ENCODE peak calls at places on chromosomes 6 and 20, in eight cellular contexts. One of them, this sample, is unnamed.

GRCh38 chr20:51095755-51096509 is 73.0 kb upstream of the KCNG1 start:
- DNase-seq in left ventricle myocardium inferior: no peak
- DNase-seq in left lung: no peak
- DNase-seq in sigmoid colon: no peak
- DNase-seq in prostate gland: no peak
- DNase-seq in spleen: peak; percentile 12
- DNase-seq in cardiac muscle cell: no peak
- DNase-seq in astrocyte: peak; percentile 6
- DNase-seq in this sample: no peak

GRCh38 chr6:38776515-38776914 is 61.4 kb downstream of the DNAH8 start:
- DNase-seq in left ventricle myocardium inferior: no peak
- DNase-seq in left lung: no peak
- DNase-seq in sigmoid colon: no peak
- DNase-seq in prostate gland: no peak
- DNase-seq in spleen: no peak
- DNase-seq in cardiac muscle cell: no peak
- DNase-seq in astrocyte: peak; percentile 30
- DNase-seq in this sample: no peak

GRCh38 chr20:37885593-37886507 is 17.1 kb upstream of the VSTM2L start:
- DNase-seq in left ventricle myocardium inferior: no peak
- DNase-seq in left lung: no peak
- DNase-seq in sigmoid colon: no peak
- DNase-seq in prostate gland: no peak
- DNase-seq in spleen: no peak
- DNase-seq in cardiac muscle cell: no peak
- DNase-seq in astrocyte: no peak
- DNase-seq in this sample: no peak

GRCh38 chr6:149150999-149151398 is 166.5 kb upstream of the TAB2 start:
- DNase-seq in left ventricle myocardium inferior: no peak
- DNase-seq in left lung: no peak
- DNase-seq in sigmoid colon: no peak
- DNase-seq in prostate gland: no peak
- DNase-seq in spleen: no peak
- DNase-seq in cardiac muscle cell: no peak
- DNase-seq in astrocyte: no peak
- DNase-seq in this sample: no peak

GRCh38 chr20:44969320-44969879 is 3.1 kb downstream of the STK4 start:
- DNase-seq in left ventricle myocardium inferior: no peak
- DNase-seq in left lung: no peak
- DNase-seq in sigmoid colon: no peak
- DNase-seq in prostate gland: no peak
- DNase-seq in spleen: no peak
- DNase-seq in cardiac muscle cell: no peak
- DNase-seq in astrocyte: no peak
- DNase-seq in this sample: no peak

GRCh38 chr6:35461270-35461669 is 6.9 kb upstream of the RPL10A start:
- DNase-seq in left ventricle myocardium inferior: no peak
- DNase-seq in left lung: no peak
- DNase-seq in sigmoid colon: no peak
- DNase-seq in prostate gland: peak; percentile 53
- DNase-seq in spleen: no peak
- DNase-seq in cardiac muscle cell: no peak
- DNase-seq in astrocyte: no peak
- DNase-seq in this sample: no peak

GRCh38 chr6:29943053-29943966 is 978 bp downstream of the HLA-A start:
- DNase-seq in left ventricle myocardium inferior: no peak
- DNase-seq in left lung: no peak
- DNase-seq in sigmoid colon: peak; percentile 77
- DNase-seq in prostate gland: no peak
- DNase-seq in spleen: peak; percentile 84
- DNase-seq in cardiac muscle cell: no peak
- DNase-seq in astrocyte: no peak
- DNase-seq in this sample: no peak

GRCh38 chr6:13445005-13445743 is 42.2 kb downstream of the GFOD1 start:
- DNase-seq in left ventricle myocardium inferior: peak; percentile 65
- DNase-seq in left lung: no peak
- DNase-seq in sigmoid colon: peak; percentile 91
- DNase-seq in prostate gland: peak; percentile 72
- DNase-seq in spleen: peak; percentile 86
- DNase-seq in cardiac muscle cell: peak; percentile 79
- DNase-seq in astrocyte: peak; percentile 26
- DNase-seq in this sample: no peak

GRCh38 chr6:89369009-89369408 is 16.5 kb upstream of the UBE2J1 start:
- DNase-seq in left ventricle myocardium inferior: peak; percentile 59
- DNase-seq in left lung: peak; percentile 43
- DNase-seq in sigmoid colon: peak; percentile 80
- DNase-seq in prostate gland: peak; percentile 74
- DNase-seq in spleen: no peak
- DNase-seq in cardiac muscle cell: peak; percentile 65
- DNase-seq in astrocyte: peak; percentile 42
- DNase-seq in this sample: no peak

GRCh38 chr6:85287158-85287557 is 162.7 kb upstream of the NT5E start:
- DNase-seq in left ventricle myocardium inferior: no peak
- DNase-seq in left lung: no peak
- DNase-seq in sigmoid colon: no peak
- DNase-seq in prostate gland: no peak
- DNase-seq in spleen: no peak
- DNase-seq in cardiac muscle cell: no peak
- DNase-seq in astrocyte: no peak
- DNase-seq in this sample: no peak

GRCh38 chr6:99330159-99330558 is 19.3 kb downstream of the FAXC start:
- DNase-seq in left ventricle myocardium inferior: no peak
- DNase-seq in left lung: peak; percentile 37
- DNase-seq in sigmoid colon: no peak
- DNase-seq in prostate gland: peak; percentile 51
- DNase-seq in spleen: no peak
- DNase-seq in cardiac muscle cell: peak; percentile 73
- DNase-seq in astrocyte: peak; percentile 41
- DNase-seq in this sample: peak; percentile 27

GRCh38 chr6:19837511-19838441 is 606 bp downstream of the ID4 start:
- DNase-seq in left ventricle myocardium inferior: peak; percentile 23
- DNase-seq in left lung: no peak
- DNase-seq in sigmoid colon: peak; percentile 68
- DNase-seq in prostate gland: peak; percentile 40
- DNase-seq in spleen: no peak
- DNase-seq in cardiac muscle cell: peak; percentile 55
- DNase-seq in astrocyte: peak; percentile 37
- DNase-seq in this sample: no peak

GRCh38 chr6:28817808-28818145 is 106.0 kb downstream of the TRIM27 start:
- DNase-seq in left ventricle myocardium inferior: no peak
- DNase-seq in left lung: no peak
- DNase-seq in sigmoid colon: no peak
- DNase-seq in prostate gland: no peak
- DNase-seq in spleen: no peak
- DNase-seq in cardiac muscle cell: no peak
- DNase-seq in astrocyte: no peak
- DNase-seq in this sample: no peak
- H3K4me3 ChIP-seq in left ventricle myocardium inferior: no peak overlapping the region
- H3K4me3 ChIP-seq in left lung: no peak overlapping the region
- H3K4me3 ChIP-seq in sigmoid colon: no peak overlapping the region
- H3K4me3 ChIP-seq in prostate gland: no peak overlapping the region
- H3K4me3 ChIP-seq in spleen: no peak overlapping the region
- H3K4me3 ChIP-seq in cardiac muscle cell: no peak overlapping the region
- H3K4me3 ChIP-seq in astrocyte: peak overlapping the region; percentile 23
- H3K4me3 ChIP-seq in this sample: no peak overlapping the region

DNA sequence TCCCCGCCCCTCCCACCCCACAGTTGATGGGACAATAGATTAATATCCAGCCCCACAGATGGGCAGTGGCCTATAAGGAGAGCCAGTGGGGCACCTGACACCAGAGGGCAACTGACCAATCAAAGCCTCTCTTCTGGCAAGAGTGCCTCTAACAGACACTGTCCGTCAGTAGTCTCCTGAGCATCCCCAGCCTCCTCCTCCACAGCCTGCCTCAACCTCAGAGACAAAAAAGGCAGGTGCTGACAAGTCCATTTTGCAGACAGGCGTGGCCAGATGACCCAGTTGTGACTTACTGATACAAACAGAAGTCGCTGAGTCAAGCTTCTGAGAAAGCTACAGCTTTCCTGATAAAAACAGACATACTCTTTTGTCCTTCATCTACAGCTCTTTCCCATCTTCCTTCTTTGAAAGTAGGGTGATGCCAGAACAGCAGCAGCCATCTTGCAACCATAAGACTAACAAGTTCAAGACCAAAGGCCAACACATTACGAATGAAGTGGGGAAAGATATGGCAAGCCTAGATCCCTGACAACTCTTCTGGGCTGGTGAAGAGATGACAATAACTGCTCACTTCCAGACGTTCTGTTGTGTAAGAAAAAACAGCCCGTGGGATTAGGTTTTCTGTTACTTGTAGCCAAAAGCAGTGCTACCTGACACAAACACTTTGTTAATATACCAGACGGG is 12.3 kb downstream of the PPIL1 start:
- DNase-seq in left ventricle myocardium inferior: no peak
- DNase-seq in left lung: no peak
- DNase-seq in sigmoid colon: no peak
- DNase-seq in prostate gland: no peak
- DNase-seq in spleen: no peak
- DNase-seq in cardiac muscle cell: no peak
- DNase-seq in astrocyte: no peak
- DNase-seq in this sample: no peak
- H3K27ac ChIP-seq in left ventricle myocardium inferior: peak overlapping the region; percentile 28
- H3K27ac ChIP-seq in left lung: no peak overlapping the region
- H3K27ac ChIP-seq in sigmoid colon: no peak overlapping the region
- H3K27ac ChIP-seq in prostate gland: no peak overlapping the region
- H3K27ac ChIP-seq in spleen: no peak overlapping the region
- H3K27ac ChIP-seq in cardiac muscle cell: peak overlapping the region; percentile 42
- H3K27ac ChIP-seq in astrocyte: no peak overlapping the region
- H3K27ac ChIP-seq in this sample: peak overlapping the region; percentile 73

DNA sequence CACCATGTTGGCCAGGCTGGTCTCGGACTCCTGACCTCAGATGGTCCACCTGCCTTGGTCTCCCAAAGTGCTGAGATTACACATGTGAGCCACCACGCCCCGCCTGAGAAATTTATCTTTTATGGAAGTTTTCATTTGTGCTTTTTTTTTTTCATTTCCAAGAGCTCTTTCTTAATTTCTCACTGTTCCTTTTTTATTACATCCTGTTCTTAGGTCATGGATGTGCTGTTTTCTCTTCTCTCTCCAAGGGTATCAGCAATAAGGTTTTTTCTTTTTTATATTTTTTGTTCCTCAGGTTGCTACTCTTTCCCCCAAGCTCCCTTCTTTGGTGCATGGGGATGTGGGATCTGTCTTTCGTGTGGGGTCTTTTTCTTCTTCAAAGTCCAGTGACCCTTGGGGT is 21.2 kb upstream of the LSM14B start:
- DNase-seq in left ventricle myocardium inferior: no peak
- DNase-seq in left lung: no peak
- DNase-seq in sigmoid colon: no peak
- DNase-seq in prostate gland: no peak
- DNase-seq in spleen: no peak
- DNase-seq in cardiac muscle cell: no peak
- DNase-seq in astrocyte: no peak
- DNase-seq in this sample: no peak
- H3K4me3 ChIP-seq in left ventricle myocardium inferior: no peak overlapping the region
- H3K4me3 ChIP-seq in left lung: no peak overlapping the region
- H3K4me3 ChIP-seq in sigmoid colon: no peak overlapping the region
- H3K4me3 ChIP-seq in prostate gland: no peak overlapping the region
- H3K4me3 ChIP-seq in spleen: no peak overlapping the region
- H3K4me3 ChIP-seq in cardiac muscle cell: no peak overlapping the region
- H3K4me3 ChIP-seq in astrocyte: no peak overlapping the region
- H3K4me3 ChIP-seq in this sample: no peak overlapping the region

DNA sequence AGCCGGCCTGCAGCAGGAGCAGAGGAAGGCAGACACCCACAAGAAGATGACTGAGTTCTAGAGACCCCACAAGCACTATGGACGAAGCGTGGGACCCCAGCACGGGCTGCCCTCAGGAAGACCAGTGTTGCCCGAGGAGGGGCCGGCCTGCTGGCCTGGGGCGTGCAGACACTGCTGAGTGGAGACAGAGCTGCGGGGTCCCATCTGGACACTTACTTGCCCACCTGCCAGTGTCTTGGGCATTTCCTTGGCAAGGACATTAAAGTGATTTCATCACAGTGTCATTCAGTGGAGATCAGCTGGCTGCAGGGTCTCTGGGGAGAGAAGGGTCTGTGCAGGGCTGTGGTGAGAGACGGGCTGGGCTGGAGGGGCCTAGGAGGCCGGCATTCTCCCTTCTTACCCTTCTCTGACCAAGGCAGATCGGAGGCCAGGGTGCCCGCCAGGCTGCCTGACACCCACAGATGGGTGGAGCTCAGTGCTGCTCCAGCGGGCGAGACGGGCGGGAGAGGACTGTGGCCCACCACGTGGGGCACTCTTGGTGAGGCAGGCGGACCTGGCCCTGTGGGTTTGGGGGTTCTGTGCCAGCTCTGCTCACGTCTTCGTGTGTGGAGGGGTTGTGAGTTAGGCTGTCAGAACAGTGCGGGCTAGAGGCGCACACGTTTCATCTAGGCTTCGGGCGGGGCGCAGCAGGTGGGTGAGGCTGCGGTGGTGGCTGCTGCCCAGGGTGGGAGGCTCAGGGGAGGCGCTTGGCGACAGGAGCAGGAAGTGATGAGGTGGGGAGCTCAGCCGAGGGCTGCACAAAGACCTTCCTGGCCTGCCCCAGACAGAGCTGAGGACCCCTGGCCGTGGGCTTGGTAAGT is at the start of gene LIME1:
- DNase-seq in left ventricle myocardium inferior: no peak
- DNase-seq in left lung: no peak
- DNase-seq in sigmoid colon: peak; percentile 67
- DNase-seq in prostate gland: no peak
- DNase-seq in spleen: peak; percentile 92
- DNase-seq in cardiac muscle cell: no peak
- DNase-seq in astrocyte: no peak
- DNase-seq in this sample: peak; percentile 90
- H3K27ac ChIP-seq in left ventricle myocardium inferior: no peak within 1 kb of the TSS
- H3K27ac ChIP-seq in left lung: no peak within 1 kb of the TSS
- H3K27ac ChIP-seq in sigmoid colon: no peak within 1 kb of the TSS
- H3K27ac ChIP-seq in prostate gland: no peak within 1 kb of the TSS
- H3K27ac ChIP-seq in spleen: peak within 1 kb of the TSS; percentile 75
- H3K27ac ChIP-seq in cardiac muscle cell: no peak within 1 kb of the TSS
- H3K27ac ChIP-seq in astrocyte: no peak within 1 kb of the TSS
- H3K27ac ChIP-seq in this sample: peak within 1 kb of the TSS; percentile 87

DNA sequence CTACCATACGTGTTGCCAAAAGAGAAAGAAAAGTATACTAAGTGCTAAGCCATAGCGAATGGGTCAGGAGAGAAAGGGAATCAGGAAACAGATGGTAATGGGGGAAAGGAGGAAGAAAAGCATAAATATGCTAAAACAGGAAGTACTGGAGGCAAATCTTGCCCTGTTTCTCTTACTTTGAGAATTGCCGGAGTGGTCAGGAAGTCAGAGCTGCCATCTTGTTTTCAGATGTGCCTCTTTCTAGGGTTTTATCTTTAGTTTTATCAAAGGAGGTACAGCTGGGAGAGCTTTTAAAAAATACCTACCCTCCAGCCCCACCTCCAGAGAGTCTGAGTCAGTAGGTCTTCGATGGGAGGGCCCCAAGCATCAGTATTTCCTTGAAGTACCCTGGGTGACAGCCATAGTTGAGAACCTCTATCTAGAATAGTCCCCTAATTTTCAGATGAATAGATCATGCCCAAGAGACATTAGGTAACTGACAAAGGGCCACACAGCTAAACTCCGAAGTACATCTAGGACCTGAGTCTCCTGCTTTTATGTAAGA is 193.3 kb downstream of the CLIC5 start:
- DNase-seq in left ventricle myocardium inferior: no peak
- DNase-seq in left lung: no peak
- DNase-seq in sigmoid colon: no peak
- DNase-seq in prostate gland: no peak
- DNase-seq in spleen: no peak
- DNase-seq in cardiac muscle cell: no peak
- DNase-seq in astrocyte: no peak
- DNase-seq in this sample: no peak
- H3K4me3 ChIP-seq in left ventricle myocardium inferior: no peak overlapping the region
- H3K4me3 ChIP-seq in left lung: no peak overlapping the region
- H3K4me3 ChIP-seq in sigmoid colon: no peak overlapping the region
- H3K4me3 ChIP-seq in prostate gland: no peak overlapping the region
- H3K4me3 ChIP-seq in spleen: no peak overlapping the region
- H3K4me3 ChIP-seq in cardiac muscle cell: no peak overlapping the region
- H3K4me3 ChIP-seq in astrocyte: no peak overlapping the region
- H3K4me3 ChIP-seq in this sample: no peak overlapping the region

GRCh38 chr6:34234667-34235604 is 1.7 kb upstream of the HMGA1 start:
- DNase-seq in left ventricle myocardium inferior: no peak
- DNase-seq in left lung: no peak
- DNase-seq in sigmoid colon: peak; percentile 67
- DNase-seq in prostate gland: no peak
- DNase-seq in spleen: peak; percentile 87
- DNase-seq in cardiac muscle cell: no peak
- DNase-seq in astrocyte: no peak
- DNase-seq in this sample: peak; percentile 65
- H3K27ac ChIP-seq in left ventricle myocardium inferior: peak overlapping the region; percentile 88
- H3K27ac ChIP-seq in left lung: peak overlapping the region; percentile 88
- H3K27ac ChIP-seq in sigmoid colon: peak overlapping the region; percentile 95
- H3K27ac ChIP-seq in prostate gland: peak overlapping the region; percentile 91
- H3K27ac ChIP-seq in spleen: peak overlapping the region; percentile 92
- H3K27ac ChIP-seq in cardiac muscle cell: peak overlapping the region; percentile 95
- H3K27ac ChIP-seq in astrocyte: no peak overlapping the region
- H3K27ac ChIP-seq in this sample: peak overlapping the region; percentile 90

This sample was measured in CD8-positive, alpha-beta memory T cell.